ENCODE peak calls at places on chromosome 4, in five cellular contexts. W, Z, Q, S and F are unnamed samples.
A peak's percentile ranks its signal among the peaks of the same experiment; 100 is the strongest.

GRCh38 chr4:173413043-173413442 is 14.1 kb upstream of the SCRG1 start:
- DNase-seq in W (no peak), Z (peak; percentile 22), Q (peak; percentile 53), S (no peak), F (no peak)

GRCh38 chr4:60313616-60314015 is 886.5 kb upstream of the ADGRL3 start:
- DNase-seq in W (no peak), Z (no peak), Q (no peak), S (no peak), F (no peak)

GRCh38 chr4:20422398-20422797 is 170.7 kb downstream of the SLIT2 start:
- DNase-seq in W (peak; percentile 8), Z (no peak), Q (peak; percentile 76), S (peak; percentile 44), F (no peak)

GRCh38 chr4:182206266-182206665 is 36.9 kb upstream of the TENM3 start:
- DNase-seq in W (no peak), Z (no peak), Q (no peak), S (no peak), F (no peak)

GRCh38 chr4:96766359-96766758 is 926.5 kb downstream of the PDHA2 start:
- DNase-seq in W (no peak), Z (no peak), Q (no peak), S (no peak), F (no peak)

GRCh38 chr4:118981839-118982381 is 93.3 kb downstream of the SYNPO2 start:
- DNase-seq in W (peak; percentile 79), Z (peak; percentile 68), Q (peak; percentile 81), S (peak; percentile 62), F (peak; percentile 88)

GRCh38 chr4:160745126-160745525 is 1418.7 kb downstream of the FSTL5 start:
- DNase-seq in W (no peak), Z (no peak), Q (no peak), S (no peak), F (no peak)

GRCh38 chr4:180091710-180092109 is 2151.5 kb upstream of the TENM3 start:
- DNase-seq in W (no peak), Z (no peak), Q (no peak), S (no peak), F (no peak)

GRCh38 chr4:151219938-151220337 is 57.0 kb upstream of the PRSS48 start:
- DNase-seq in W (no peak), Z (no peak), Q (no peak), S (no peak), F (no peak)

GRCh38 chr4:95505149-95505548 is 43.6 kb downstream of the UNC5C start:
- DNase-seq in W (no peak), Z (no peak), Q (no peak), S (no peak), F (no peak)

DNA sequence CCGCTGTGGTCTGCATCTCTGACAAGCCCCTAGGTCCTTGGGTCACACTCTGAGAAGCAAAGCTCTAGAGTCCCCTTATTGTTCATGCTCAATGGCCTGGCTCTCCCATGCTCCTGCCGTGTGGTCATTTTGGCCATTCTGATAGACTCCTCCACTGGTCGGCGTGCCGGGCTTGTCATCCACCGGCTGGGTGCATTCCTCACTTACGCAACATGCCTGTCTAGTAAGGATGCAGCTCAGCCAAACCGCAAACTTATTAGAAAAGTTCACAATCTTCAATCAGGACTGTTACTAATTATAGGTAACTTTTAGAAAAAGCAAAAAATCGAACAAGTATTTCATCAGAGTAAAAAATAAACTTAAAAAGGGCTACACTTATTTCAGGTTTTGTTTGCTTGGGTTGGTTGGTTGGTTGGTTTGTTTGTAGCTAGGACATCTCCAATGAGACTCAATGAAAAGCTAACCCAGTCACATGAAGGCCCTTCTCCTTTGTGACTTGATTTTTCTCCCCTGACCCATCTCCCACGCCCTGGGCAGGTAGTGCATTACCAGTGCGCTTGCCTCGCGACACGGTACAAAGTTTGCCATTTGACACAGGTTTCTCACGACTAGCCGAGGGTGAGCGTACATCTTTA is 41.0 kb downstream of the IRF2 start:
- DNase-seq in W (no peak), Z (no peak), Q (no peak), S (no peak), F (no peak)
- TF ChIP-seq CTCF in W (no peak), Z (no peak), Q (no peak), S (no peak), F (no peak)

GRCh38 chr4:4427886-4428285 is 41.0 kb downstream of the NSG1 start:
- DNase-seq in W (no peak), Z (no peak), Q (no peak), S (no peak), F (no peak)
- H3K36me3 ChIP-seq in W (no peaks in the 10 kb centered on the region), Z (peaks cover 46% of the 10 kb centered on the region), Q (no peaks in the 10 kb centered on the region), S (no peaks in the 10 kb centered on the region), F (peaks cover 20% of the 10 kb centered on the region)

DNA sequence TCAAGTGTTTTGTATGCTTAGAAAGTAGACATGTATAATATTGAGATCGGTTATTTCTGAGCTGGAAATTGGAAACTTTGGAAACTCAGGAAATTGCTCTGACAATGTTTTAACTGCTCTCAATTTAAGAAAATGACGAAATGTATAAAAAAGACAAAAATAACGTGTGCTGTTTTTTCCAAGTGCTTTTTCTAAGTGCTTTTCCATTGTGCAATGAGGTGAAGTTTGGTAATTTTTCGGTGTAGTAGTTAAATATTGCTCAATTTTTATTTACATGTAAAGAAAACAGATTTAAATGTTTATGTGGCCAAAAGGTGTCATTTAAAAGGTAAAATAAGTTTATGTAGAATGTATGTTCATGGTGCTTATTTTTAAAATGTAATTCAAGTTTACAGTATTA is 39.4 kb upstream of the RHOH start:
- DNase-seq in W (no peak), Z (no peak), Q (no peak), S (no peak), F (no peak)
- H3K4me3 ChIP-seq in W (no peak overlapping the region), Z (no peak overlapping the region), Q (no peak overlapping the region), S (no peak overlapping the region), F (no peak overlapping the region)

GRCh38 chr4:71550220-71551190 is 211.7 kb downstream of the SLC4A4 start:
- DNase-seq in W (no peak), Z (no peak), Q (no peak), S (no peak), F (no peak)

GRCh38 chr4:71554025-71554424 is 215.2 kb downstream of the SLC4A4 start:
- DNase-seq in W (no peak), Z (no peak), Q (no peak), S (no peak), F (no peak)

GRCh38 chr4:71553605-71554004 is 214.8 kb downstream of the SLC4A4 start:
- DNase-seq in W (no peak), Z (no peak), Q (no peak), S (no peak), F (no peak)

GRCh38 chr4:71545168-71545567 is 206.3 kb downstream of the SLC4A4 start:
- DNase-seq in W (no peak), Z (no peak), Q (no peak), S (no peak), F (peak; percentile 54)

DNA sequence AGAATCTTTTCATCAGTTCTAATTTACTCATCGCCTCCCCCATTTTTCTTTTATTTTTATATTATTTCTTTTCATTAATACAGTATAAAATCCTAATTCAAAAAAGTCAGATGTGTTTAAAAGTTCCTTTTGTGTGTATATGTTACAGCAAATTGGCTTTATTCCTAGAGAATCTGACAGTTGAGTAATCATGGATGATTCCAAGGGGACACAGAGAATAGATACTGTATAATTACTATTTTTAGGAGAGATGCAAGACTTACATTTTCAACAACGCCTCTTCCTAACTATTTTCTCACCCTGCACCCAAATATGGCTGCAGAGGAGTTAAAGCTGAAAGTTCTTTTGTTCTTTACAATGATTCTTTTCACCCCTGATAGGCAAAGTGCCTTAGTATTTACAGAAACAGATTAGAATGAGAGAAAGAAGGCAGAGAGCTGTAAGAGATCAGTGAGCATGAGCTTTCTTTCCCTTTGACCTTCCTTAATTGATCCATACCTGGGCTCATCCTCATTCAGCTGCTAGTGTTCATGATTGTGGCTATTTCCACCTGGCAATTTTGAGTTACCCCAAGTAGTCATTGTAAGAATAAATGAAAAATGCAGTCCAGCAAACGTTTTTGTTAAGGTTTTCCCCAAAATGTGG is 210.8 kb downstream of the SLC4A4 start:
- DNase-seq in W (no peak), Z (no peak), Q (no peak), S (no peak), F (no peak)
- TF ChIP-seq CTCF in W (no peak), Z (no peak), Q (no peak), S (no peak), F (no peak)

GRCh38 chr4:78213218-78213617 is 156.1 kb downstream of the FRAS1 start:
- DNase-seq in W (no peak), Z (no peak), Q (no peak), S (no peak), F (no peak)

GRCh38 chr4:78205601-78206000 is 148.5 kb downstream of the FRAS1 start:
- DNase-seq in W (no peak), Z (no peak), Q (no peak), S (no peak), F (no peak)

GRCh38 chr4:78214078-78214477 is 157.0 kb downstream of the FRAS1 start:
- DNase-seq in W (no peak), Z (no peak), Q (no peak), S (no peak), F (no peak)

GRCh38 chr4:78207951-78208350 is 150.8 kb downstream of the FRAS1 start:
- DNase-seq in W (no peak), Z (no peak), Q (no peak), S (no peak), F (no peak)

DNA sequence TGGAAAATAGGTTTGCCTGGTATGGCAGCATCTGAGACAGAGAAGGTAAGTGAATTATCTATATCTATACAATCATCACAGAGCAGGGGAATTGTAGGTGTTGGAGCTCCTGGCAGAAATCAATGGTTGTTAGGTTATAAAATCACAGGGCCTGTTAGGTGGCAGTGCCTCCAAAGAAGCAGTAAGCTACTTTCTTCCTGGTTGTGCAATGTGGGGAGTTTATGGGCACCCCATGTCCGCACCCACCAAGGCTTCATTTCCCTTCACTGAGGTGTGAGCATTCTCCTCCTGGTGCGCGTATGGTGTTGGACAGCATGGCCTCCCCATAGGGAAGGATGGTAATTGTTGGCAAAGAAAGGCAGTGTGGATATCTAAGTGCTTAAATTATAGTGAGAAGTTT is 153.6 kb downstream of the FRAS1 start:
- DNase-seq in W (no peak), Z (no peak), Q (no peak), S (no peak), F (no peak)
- H3K36me3 ChIP-seq in W (no peaks in the 10 kb centered on the region), Z (no peaks in the 10 kb centered on the region), Q (no peaks in the 10 kb centered on the region), S (no peaks in the 10 kb centered on the region), F (no peaks in the 10 kb centered on the region)

GRCh38 chr4:137069473-137069872 is 462.8 kb downstream of the PCDH18 start:
- DNase-seq in W (no peak), Z (no peak), Q (no peak), S (no peak), F (no peak)

GRCh38 chr4:137063961-137064360 is 468.3 kb downstream of the PCDH18 start:
- DNase-seq in W (no peak), Z (no peak), Q (no peak), S (no peak), F (no peak)

GRCh38 chr4:137070614-137071013 is 461.7 kb downstream of the PCDH18 start:
- DNase-seq in W (no peak), Z (no peak), Q (no peak), S (no peak), F (no peak)

GRCh38 chr4:137065306-137065705 is 467.0 kb downstream of the PCDH18 start:
- DNase-seq in W (no peak), Z (no peak), Q (no peak), S (no peak), F (no peak)
- H3K4me3 ChIP-seq in W (no peak overlapping the region), Z (no peak overlapping the region), Q (no peak overlapping the region), S (no peak overlapping the region), F (no peak overlapping the region)